ENCODE peak calls at places on chromosomes 6 and 20, in seven cellular contexts. H is B cell, B is stomach, I is cardiac fibroblast, J is mesothelial cell of epicardium, A is heart left ventricle, T is RWPE1. G is an unnamed sample.

GRCh38 chr6:78835817-78836216 is 31.5 kb upstream of the IRAK1BP1 start:
- DNase-seq in I (peak), B (no peak), H (no peak), T (peak), J (no peak), A (no peak), G (peak)

GRCh38 chr6:144285798-144286502 is 815 bp downstream of the UTRN start:
- DNase-seq in H (peak), B (peak), A (peak), J (peak), T (peak), I (peak), G (peak)

GRCh38 chr6:158818008-158818579 is 1.1 kb downstream of the EZR start:
- DNase-seq in J (peak), B (peak), T (peak), H (peak), A (peak), I (peak), G (peak)

GRCh38 chr6:142155895-142156757 is 9.1 kb downstream of the VTA1 start:
- DNase-seq in H (no peak), B (no peak), A (no peak), T (peak), J (no peak), I (peak), G (peak)

GRCh38 chr20:2794202-2794748 is 6.2 kb downstream of the CPXM1 start:
- DNase-seq in A (no peak), T (no peak), I (no peak), B (no peak), J (no peak), H (no peak), G (no peak)

GRCh38 chr6:146543211-146543939 is at the start of gene RAB32:
- DNase-seq in I (peak), A (peak), H (peak), B (peak), T (peak), J (peak), G (peak)

GRCh38 chr6:112800916-112801315 is 453.8 kb downstream of the RFPL4B start:
- DNase-seq in T (no peak), I (no peak), A (no peak), H (no peak), J (no peak), B (no peak), G (no peak)

GRCh38 chr6:44630125-44631028 is 242.9 kb downstream of the CDC5L start:
- DNase-seq in B (peak), A (no peak), T (peak), J (peak), H (no peak), I (peak), G (peak)

GRCh38 chr20:63272105-63273078 is at the start of gene ARFGAP1:
- DNase-seq in H (peak), B (peak), J (peak), A (peak), I (peak), T (peak), G (peak)

GRCh38 chr6:108501559-108501958 is 59.2 kb upstream of the FOXO3 start:
- DNase-seq in A (no peak), B (no peak), T (peak), J (no peak), I (peak), H (no peak), G (peak)

GRCh38 chr6:47355496-47355895 is 45.8 kb upstream of the TNFRSF21 start:
- DNase-seq in B (no peak), T (no peak), H (no peak), J (no peak), I (no peak), A (no peak), G (no peak)

GRCh38 chr6:40302856-40303449 is 284.2 kb downstream of the LRFN2 start:
- DNase-seq in B (no peak), J (no peak), A (no peak), H (no peak), I (no peak), T (no peak), G (no peak)

GRCh38 chr6:76681781-76682180 is 609.3 kb upstream of the IMPG1 start:
- DNase-seq in A (no peak), H (no peak), B (no peak), I (peak), T (no peak), J (no peak), G (peak)

GRCh38 chr20:39021748-39022147 is 59.6 kb downstream of the DHX35 start:
- DNase-seq in H (no peak), I (no peak), J (no peak), A (no peak), B (no peak), T (no peak), G (no peak)

GRCh38 chr6:154457881-154458284 is 52.6 kb downstream of the CNKSR3 start:
- DNase-seq in J (no peak), H (no peak), T (peak), B (peak), A (no peak), I (no peak), G (no peak)

GRCh38 chr20:37386505-37387201 is 40.7 kb downstream of the SRC start:
- DNase-seq in B (no peak), H (no peak), A (no peak), T (no peak), I (no peak), J (no peak), G (no peak)

GRCh38 chr6:4280721-4281120 is 145.3 kb upstream of the ECI2 start:
- DNase-seq in I (peak), A (no peak), B (no peak), J (no peak), H (no peak), T (peak), G (peak)

GRCh38 chr20:18360601-18361000 is 72.3 kb downstream of the ZNF133 start:
- DNase-seq in A (no peak), J (no peak), I (no peak), T (peak), H (no peak), B (no peak), G (no peak)

GRCh38 chr6:6376845-6377244 is 56.4 kb upstream of the F13A1 start:
- DNase-seq in I (no peak), H (no peak), T (no peak), A (no peak), B (no peak), J (no peak), G (no peak)

GRCh38 chr6:149471801-149472200 is 13.0 kb downstream of the ZC3H12D start:
- DNase-seq in T (no peak), I (no peak), A (no peak), B (no peak), J (no peak), H (no peak), G (no peak)

GRCh38 chr6:1388927-1389790 is at the start of gene FOXF2:
- DNase-seq in T (no peak), I (no peak), J (no peak), H (peak), B (no peak), A (no peak), G (no peak)

GRCh38 chr20:44460795-44461141 is 14.9 kb upstream of the TTPAL start:
- DNase-seq in A (no peak), J (no peak), H (no peak), T (peak), I (peak), B (no peak), G (peak)

GRCh38 chr20:45336530-45337366 is 11.5 kb downstream of the SDC4 start:
- DNase-seq in J (no peak), A (no peak), H (no peak), B (peak), I (peak), T (peak), G (peak)

GRCh38 chr6:30672445-30673253 is at the start of gene DHX16:
- DNase-seq in B (peak), T (peak), A (peak), J (peak), I (peak), H (peak), G (peak)
- TF ChIP-seq CTCF in B (peak), T (peak), A (peak), J (peak), I (peak), H (peak), G (peak)

GRCh38 chr20:58524814-58525213 is 9.6 kb upstream of the APCDD1L start:
- DNase-seq in T (peak), J (no peak), H (no peak), I (peak), B (no peak), A (no peak), G (peak)

GRCh38 chr20:58523916-58524315 is 8.7 kb upstream of the APCDD1L start:
- DNase-seq in H (no peak), T (no peak), A (no peak), J (no peak), B (no peak), I (peak), G (peak)

GRCh38 chr20:58519940-58520712 is 4.9 kb upstream of the APCDD1L start:
- DNase-seq in H (no peak), A (no peak), J (no peak), I (no peak), B (no peak), T (no peak), G (no peak)

GRCh38 chr20:58521763-58522162 is 6.6 kb upstream of the APCDD1L start:
- DNase-seq in J (no peak), H (no peak), I (no peak), B (no peak), T (no peak), A (no peak), G (no peak)

GRCh38 chr20:58523072-58523681 is 8.0 kb upstream of the APCDD1L start:
- DNase-seq in B (no peak), H (no peak), T (no peak), A (no peak), J (no peak), I (no peak), G (no peak)
- TF ChIP-seq CTCF in B (no peak), H (no peak), T (no peak), A (no peak), J (no peak), I (no peak), G (no peak)

GRCh38 chr6:37059344-37060194 is 54.1 kb downstream of the FGD2 start:
- DNase-seq in T (peak), A (peak), H (no peak), B (peak), I (peak), J (peak), G (peak)
- TF ChIP-seq CTCF in T (peak), A (peak), H (no peak), B (peak), I (peak), J (no peak), G (peak)

GRCh38 chr6:24524801-24525200 is 30.0 kb downstream of the ALDH5A1 start:
- DNase-seq in J (no peak), T (peak), H (no peak), I (peak), A (no peak), B (no peak), G (peak)
- TF ChIP-seq CTCF in J (peak), T (peak), H (peak), I (peak), A (no peak), B (no peak), G (peak)